ENCODE peak calls at places on chromosomes 6 and 20, in eight cellular contexts. Y, A, Q, U, K, T, E and G are unnamed samples.
A peak's percentile ranks its signal among the peaks of the same experiment; 100 is the strongest.

GRCh38 chr20:5933802-5934436 is 16.4 kb downstream of the TRMT6 start:
- DNase-seq in T (peak; percentile 49), A (no peak), Q (no peak), K (peak; percentile 42), E (no peak), U (no peak), Y (no peak), G (peak; percentile 23)

GRCh38 chr20:50526403-50526989 is 16.3 kb downstream of the PTPN1 start:
- DNase-seq in K (no peak), A (no peak), U (no peak), Y (peak; percentile 33), Q (no peak), T (no peak), E (no peak), G (no peak)

GRCh38 chr6:36025932-36026327 is 1.5 kb upstream of the SLC26A8 start:
- DNase-seq in A (no peak), U (no peak), Q (no peak), T (no peak), K (peak; percentile 15), E (no peak), Y (peak; percentile 28), G (peak; percentile 3)

GRCh38 chr6:82396964-82397761 is 33.5 kb downstream of the TPBG start:
- DNase-seq in U (no peak), E (no peak), K (no peak), A (no peak), T (peak; percentile 26), Y (peak; percentile 98), Q (no peak), G (no peak)

GRCh38 chr6:81818778-81819491 is 66.5 kb upstream of the TENT5A start:
- DNase-seq in E (no peak), K (no peak), U (no peak), A (no peak), Q (no peak), Y (no peak), T (no peak), G (no peak)

GRCh38 chr20:59526242-59527225 is 77.8 kb upstream of the PHACTR3 start:
- DNase-seq in E (no peak), Y (no peak), U (no peak), T (no peak), A (no peak), Q (no peak), K (peak; percentile 72), G (no peak)

GRCh38 chr20:20665933-20666332 is 46.5 kb downstream of the RALGAPA2 start:
- DNase-seq in E (no peak), U (no peak), Y (no peak), A (no peak), K (no peak), Q (no peak), T (no peak), G (no peak)

GRCh38 chr6:81939774-81940165 is 187.3 kb upstream of the TENT5A start:
- DNase-seq in Y (peak; percentile 21), E (no peak), Q (no peak), U (no peak), T (no peak), K (no peak), A (no peak), G (no peak)

GRCh38 chr6:134925800-134926199 is 24.1 kb downstream of the ALDH8A1 start:
- DNase-seq in T (no peak), E (no peak), Q (no peak), U (no peak), A (no peak), Y (peak; percentile 81), K (no peak), G (no peak)

GRCh38 chr6:160750276-160750689 is 48.2 kb downstream of the PLG start:
- DNase-seq in Y (no peak), K (peak; percentile 69), U (peak; percentile 58), T (no peak), A (no peak), Q (no peak), E (peak; percentile 35), G (no peak)

GRCh38 chr20:32918751-32919150 is 60.0 kb downstream of the EFCAB8 start:
- DNase-seq in T (no peak), Y (no peak), A (no peak), K (peak; percentile 17), E (no peak), U (no peak), Q (no peak), G (no peak)

GRCh38 chr20:47063407-47063806 is 168.8 kb downstream of the EYA2 start:
- DNase-seq in A (no peak), K (no peak), Q (no peak), Y (no peak), U (no peak), E (no peak), T (no peak), G (no peak)

GRCh38 chr6:64012351-64013060 is 376.9 kb downstream of the PHF3 start:
- DNase-seq in U (peak; percentile 31), Y (peak; percentile 78), E (no peak), A (no peak), T (peak; percentile 32), K (peak; percentile 64), Q (no peak), G (peak; percentile 47)

GRCh38 chr6:235763-236360 is 56.4 kb upstream of the DUSP22 start:
- DNase-seq in T (peak; percentile 83), Q (no peak), K (no peak), Y (peak; percentile 61), A (no peak), U (no peak), E (no peak), G (peak; percentile 46)

GRCh38 chr6:35727206-35727934 is 9.5 kb upstream of the ARMC12 start:
- DNase-seq in T (no peak), K (peak; percentile 87), E (peak; percentile 29), Q (no peak), Y (peak; percentile 60), A (no peak), U (no peak), G (peak; percentile 64)

GRCh38 chr20:25070821-25071473 is 11.0 kb downstream of the VSX1 start:
- DNase-seq in Q (no peak), A (no peak), Y (no peak), E (no peak), U (no peak), T (no peak), K (no peak), G (no peak)

GRCh38 chr6:10794239-10794638 is 44.1 kb downstream of the MAK start:
- DNase-seq in A (no peak), Y (no peak), Q (no peak), T (no peak), E (no peak), U (no peak), K (no peak), G (no peak)